ENCODE peak calls at places on chromosomes 13 and 19, in five cellular contexts. P, Z, M, D and W are unnamed samples.

GRCh38 chr13:48156466-48156865 is 61.6 kb upstream of the MED4 start:
- DNase-seq in P (no peak), Z (no peak), M (no peak), D (peak; percentile 30), W (no peak)

GRCh38 chr19:38013913-38014575 is 107.0 kb downstream of the SIPA1L3 start:
- DNase-seq in P (no peak), Z (no peak), M (no peak), D (no peak), W (no peak)

GRCh38 chr19:11504502-11505031 is 1.1 kb downstream of the ZNF653 start:
- DNase-seq in P (no peak), Z (no peak), M (no peak), D (no peak), W (no peak)

GRCh38 chr13:54852831-54853230 is 1824.2 kb downstream of the OLFM4 start:
- DNase-seq in P (no peak), Z (no peak), M (no peak), D (no peak), W (no peak)

GRCh38 chr13:101018720-101019119 is 344.1 kb upstream of the TMTC4 start:
- DNase-seq in P (peak; percentile 31), Z (peak; percentile 26), M (no peak), D (no peak), W (peak; percentile 3)

GRCh38 chr13:112583592-112584277 is 4.2 kb downstream of the TUBGCP3 start:
- DNase-seq in P (no peak), Z (no peak), M (peak; percentile 34), D (no peak), W (no peak)

GRCh38 chr13:23458972-23459371 is 25.5 kb upstream of the SACS start:
- DNase-seq in P (no peak), Z (no peak), M (no peak), D (no peak), W (no peak)

GRCh38 chr13:36430247-36431203 is 1.8 kb upstream of the CCNA1 start:
- DNase-seq in P (no peak), Z (no peak), M (peak; percentile 14), D (peak; percentile 32), W (no peak)

GRCh38 chr19:5113101-5113557 is 144.2 kb downstream of the KDM4B start:
- DNase-seq in P (peak; percentile 37), Z (no peak), M (no peak), D (no peak), W (peak; percentile 16)

GRCh38 chr13:70183041-70183440 is 74.8 kb upstream of the KLHL1 start:
- DNase-seq in P (no peak), Z (no peak), M (no peak), D (no peak), W (no peak)

GRCh38 chr13:25286308-25286968 is 850 bp downstream of the MTMR6 start:
- DNase-seq in P (no peak), Z (no peak), M (no peak), D (no peak), W (peak; percentile 58)

GRCh38 chr19:2477732-2478191 is 1.8 kb downstream of the GADD45B start:
- DNase-seq in P (no peak), Z (no peak), M (no peak), D (no peak), W (peak; percentile 55)

GRCh38 chr13:42991892-42992584 is at the start of gene EPSTI1:
- DNase-seq in P (no peak), Z (no peak), M (peak; percentile 61), D (peak; percentile 75), W (peak; percentile 87)

GRCh38 chr19:18955042-18955441 is 14.0 kb upstream of the HOMER3 start:
- DNase-seq in P (no peak), Z (no peak), M (no peak), D (no peak), W (no peak)

GRCh38 chr19:2469102-2469914 is 6.6 kb upstream of the GADD45B start:
- DNase-seq in P (no peak), Z (no peak), M (no peak), D (no peak), W (peak; percentile 41)

GRCh38 chr19:9645466-9645865 is 24.4 kb upstream of the ZNF561 start:
- DNase-seq in P (no peak), Z (no peak), M (no peak), D (no peak), W (no peak)

GRCh38 chr19:58228584-58229254 is at the start of gene ZNF544:
- DNase-seq in P (no peak), Z (peak; percentile 5), M (peak; percentile 81), D (peak; percentile 72), W (peak; percentile 76)

GRCh38 chr13:51495300-51495699 is 42.5 kb upstream of the INTS6 start:
- DNase-seq in P (no peak), Z (no peak), M (no peak), D (no peak), W (no peak)

GRCh38 chr19:3142292-3142670 is 6.4 kb downstream of the GNA15 start:
- DNase-seq in P (peak; percentile 26), Z (no peak), M (no peak), D (no peak), W (peak; percentile 62)

GRCh38 chr13:75797719-75798118 is 161.6 kb downstream of the LMO7 start:
- DNase-seq in P (no peak), Z (no peak), M (no peak), D (no peak), W (no peak)

GRCh38 chr13:74203576-74203975 is 69.4 kb upstream of the KLF12 start:
- DNase-seq in P (no peak), Z (no peak), M (no peak), D (no peak), W (peak; percentile 23)

GRCh38 chr13:20525144-20525600 is 485 bp downstream of the CRYL1 start:
- DNase-seq in P (no peak), Z (no peak), M (peak; percentile 46), D (peak; percentile 41), W (peak; percentile 10)

DNA sequence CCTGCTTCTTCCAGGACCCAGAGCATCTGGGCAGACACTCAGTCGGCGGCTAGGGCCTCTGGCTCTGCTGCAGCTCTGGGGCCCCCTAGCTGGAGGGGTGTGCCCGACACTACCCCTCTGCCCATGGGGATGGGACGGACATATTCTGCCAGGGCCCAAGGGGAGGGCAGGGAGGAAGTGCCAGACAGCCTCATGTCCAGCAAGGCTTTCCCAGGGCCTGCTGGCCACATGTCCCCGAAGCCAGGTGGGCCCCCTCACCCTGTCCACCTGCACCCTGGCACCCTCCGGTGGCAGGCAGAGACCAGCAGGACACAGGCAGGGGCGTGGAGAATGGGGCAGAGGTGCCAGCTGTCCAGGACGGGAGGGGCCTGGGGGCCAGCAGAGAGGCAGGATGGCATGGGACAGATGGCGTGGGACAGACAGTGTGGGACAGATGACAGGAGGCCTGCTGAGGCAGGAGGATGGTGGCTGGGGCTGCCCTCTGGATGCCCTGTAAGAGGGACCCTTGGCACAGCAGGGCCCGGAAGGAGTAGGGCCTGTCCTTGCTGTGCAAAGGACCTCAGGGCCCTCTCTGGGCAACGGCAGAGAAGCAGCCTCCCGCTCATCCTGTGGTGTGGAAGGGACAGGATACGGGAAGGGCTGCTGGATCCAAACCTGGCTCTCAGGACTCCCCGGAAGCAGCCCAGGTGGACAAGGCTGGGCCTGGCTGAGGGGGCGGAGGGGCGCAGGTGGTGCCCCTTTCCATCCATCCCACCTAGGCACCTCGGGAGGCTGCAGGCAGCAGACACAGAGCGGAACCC is 29.1 kb downstream of the CEBPG start:
- DNase-seq in P (no peak), Z (no peak), M (no peak), D (no peak), W (no peak)
- TF ChIP-seq CTCF in P (peak; percentile 2), Z (no peak), M (peak; percentile 25), D (no peak), W (no peak)

GRCh38 chr19:7910321-7911161 is 4.1 kb upstream of the TGFBR3L start:
- DNase-seq in P (no peak), Z (no peak), M (no peak), D (no peak), W (no peak)

GRCh38 chr19:7909471-7910067 is 5.1 kb upstream of the TGFBR3L start:
- DNase-seq in P (no peak), Z (no peak), M (no peak), D (no peak), W (no peak)

GRCh38 chr19:7907544-7907943 is 3.9 kb downstream of the MAP2K7 start:
- DNase-seq in P (no peak), Z (no peak), M (no peak), D (no peak), W (no peak)

GRCh38 chr19:7908078-7908699 is 4.5 kb downstream of the MAP2K7 start:
- DNase-seq in P (no peak), Z (no peak), M (no peak), D (no peak), W (no peak)

GRCh38 chr19:7908742-7909461 is 5.2 kb downstream of the MAP2K7 start:
- DNase-seq in P (no peak), Z (no peak), M (no peak), D (no peak), W (no peak)
- TF ChIP-seq CTCF in P (no peak), Z (no peak), M (no peak), D (no peak), W (no peak)

DNA sequence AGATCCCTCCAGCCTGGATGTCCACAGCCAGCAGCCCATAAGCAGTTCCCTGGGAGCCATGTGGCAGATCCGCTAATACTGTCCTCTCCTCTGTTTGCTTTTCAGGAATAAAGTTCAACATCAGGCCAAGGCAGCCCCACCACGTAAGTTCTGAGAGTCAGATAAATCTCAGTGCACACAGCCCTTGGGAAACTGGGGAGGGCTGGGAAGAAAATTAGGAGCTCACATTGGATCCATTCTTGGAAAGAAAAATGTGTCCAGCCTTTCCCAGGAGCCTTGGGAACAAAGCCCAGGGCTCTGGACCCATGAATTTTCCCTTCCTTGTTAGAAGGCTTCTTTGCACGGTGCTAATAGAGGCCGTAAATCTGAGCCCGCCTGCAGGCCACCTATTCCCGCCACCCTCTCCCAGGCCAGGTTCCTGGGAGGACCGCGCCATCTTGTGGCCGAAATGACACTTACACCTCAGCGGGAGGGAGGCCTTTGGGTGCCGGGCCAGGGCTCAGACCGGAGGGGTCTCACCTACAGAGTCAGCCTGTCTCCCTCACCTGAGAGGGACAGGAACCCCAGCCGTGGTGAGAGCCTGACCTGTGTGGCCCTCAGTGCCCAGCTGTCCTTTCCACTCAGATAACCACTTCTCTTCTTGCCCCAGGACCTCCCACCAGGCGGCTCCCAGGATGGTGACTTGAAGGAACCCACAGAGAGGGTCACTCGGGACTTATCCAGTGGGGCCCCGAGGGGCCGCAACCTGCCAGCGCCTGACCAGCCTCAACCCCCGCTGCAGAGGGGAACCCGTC is 25.2 kb upstream of the KCTD15 start:
- DNase-seq in P (no peak), Z (no peak), M (peak; percentile 67), D (peak; percentile 76), W (peak; percentile 62)
- TF ChIP-seq CTCF in P (peak; percentile 83), Z (peak; percentile 91), M (peak; percentile 88), D (peak; percentile 61), W (peak; percentile 86)

GRCh38 chr19:14571695-14572490 is at the start of gene NDUFB7:
- DNase-seq in P (peak; percentile 58), Z (peak; percentile 72), M (peak; percentile 91), D (peak; percentile 92), W (peak; percentile 92)
- TF ChIP-seq CTCF in P (peak; percentile 87), Z (peak; percentile 93), M (peak; percentile 75), D (peak; percentile 40), W (peak; percentile 68)

GRCh38 chr13:19089315-19089714 is 92.3 kb downstream of the TUBA3C start:
- DNase-seq in P (no peak), Z (no peak), M (no peak), D (no peak), W (no peak)
- TF ChIP-seq CTCF in P (no peak), Z (no peak), M (peak; percentile 39), D (no peak), W (no peak)

DNA sequence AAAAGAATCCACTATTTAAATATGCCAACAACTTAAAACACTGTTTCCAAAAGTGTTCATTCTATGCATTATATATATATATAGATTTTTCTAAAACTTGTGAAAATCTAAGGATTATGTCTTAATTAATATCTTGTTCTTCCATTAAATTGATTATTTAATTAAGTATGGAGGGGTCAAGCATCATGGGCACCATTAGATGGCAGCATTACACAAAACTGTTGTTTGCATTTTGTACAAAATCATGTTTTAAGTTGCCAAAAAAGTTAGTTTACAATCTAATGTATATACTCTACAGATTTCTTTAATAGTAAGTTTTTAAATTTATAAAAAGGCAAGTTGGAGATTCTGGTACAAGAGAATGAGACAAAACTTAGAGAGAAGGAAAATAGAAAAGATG is 213.2 kb upstream of the EDNRB start:
- DNase-seq in P (no peak), Z (no peak), M (no peak), D (no peak), W (no peak)
- TF ChIP-seq CTCF in P (peak; percentile 35), Z (no peak), M (no peak), D (no peak), W (no peak)